ENCODE peak calls at places on chromosomes 6 and 20, in nine cellular contexts. One of them, this sample, is unnamed.

GRCh38 chr20:59692139-59692538 is 87.8 kb downstream of the PHACTR3 start:
- DNase-seq in aorta: no peak
- DNase-seq in activated CD4-positive, alpha-beta T cell treated with anti-CD3 and anti-CD28 coated beads, Interleukin-2, amount 50 U/mL, for 1 hour: no peak
- DNase-seq in NCI-H1417: no peak
- DNase-seq in A172: no peak
- DNase-seq in substantia nigra: no peak
- DNase-seq in activated CD4-positive, CD25-positive, alpha-beta regulatory T cell: no peak
- DNase-seq in CD4-positive, CD25-positive, alpha-beta regulatory T cell: no peak
- DNase-seq in WTC11: no peak
- DNase-seq in this sample: no peak

GRCh38 chr6:75196051-75196743 is 9.7 kb downstream of the COL12A1 start:
- DNase-seq in aorta: no peak
- DNase-seq in WTC11: no peak
- DNase-seq in substantia nigra: no peak
- DNase-seq in CD4-positive, CD25-positive, alpha-beta regulatory T cell: no peak
- DNase-seq in activated CD4-positive, CD25-positive, alpha-beta regulatory T cell: no peak
- DNase-seq in activated CD4-positive, alpha-beta T cell treated with anti-CD3 and anti-CD28 coated beads, Interleukin-2, amount 50 U/mL, for 1 hour: no peak
- DNase-seq in NCI-H1417: no peak
- DNase-seq in A172: peak; percentile 21
- DNase-seq in this sample: no peak

GRCh38 chr6:53330137-53330536 is 18.6 kb downstream of the ELOVL5 start:
- DNase-seq in A172: no peak
- DNase-seq in NCI-H1417: no peak
- DNase-seq in activated CD4-positive, alpha-beta T cell treated with anti-CD3 and anti-CD28 coated beads, Interleukin-2, amount 50 U/mL, for 1 hour: no peak
- DNase-seq in activated CD4-positive, CD25-positive, alpha-beta regulatory T cell: no peak
- DNase-seq in aorta: no peak
- DNase-seq in WTC11: no peak
- DNase-seq in CD4-positive, CD25-positive, alpha-beta regulatory T cell: no peak
- DNase-seq in substantia nigra: no peak
- DNase-seq in this sample: no peak

GRCh38 chr20:13336308-13337089 is 115.4 kb downstream of the ISM1 start:
- DNase-seq in CD4-positive, CD25-positive, alpha-beta regulatory T cell: no peak
- DNase-seq in substantia nigra: no peak
- DNase-seq in NCI-H1417: no peak
- DNase-seq in activated CD4-positive, CD25-positive, alpha-beta regulatory T cell: no peak
- DNase-seq in aorta: no peak
- DNase-seq in WTC11: no peak
- DNase-seq in A172: peak; percentile 4
- DNase-seq in activated CD4-positive, alpha-beta T cell treated with anti-CD3 and anti-CD28 coated beads, Interleukin-2, amount 50 U/mL, for 1 hour: no peak
- DNase-seq in this sample: no peak

GRCh38 chr20:1163105-1163504 is 21.7 kb downstream of the TMEM74B start:
- DNase-seq in A172: no peak
- DNase-seq in aorta: no peak
- DNase-seq in NCI-H1417: no peak
- DNase-seq in activated CD4-positive, alpha-beta T cell treated with anti-CD3 and anti-CD28 coated beads, Interleukin-2, amount 50 U/mL, for 1 hour: no peak
- DNase-seq in CD4-positive, CD25-positive, alpha-beta regulatory T cell: no peak
- DNase-seq in WTC11: no peak
- DNase-seq in substantia nigra: no peak
- DNase-seq in activated CD4-positive, CD25-positive, alpha-beta regulatory T cell: no peak
- DNase-seq in this sample: no peak

GRCh38 chr6:35496851-35497570 is at the start of gene TEAD3:
- DNase-seq in WTC11: peak; percentile 89
- DNase-seq in substantia nigra: no peak
- DNase-seq in NCI-H1417: no peak
- DNase-seq in activated CD4-positive, alpha-beta T cell treated with anti-CD3 and anti-CD28 coated beads, Interleukin-2, amount 50 U/mL, for 1 hour: peak; percentile 31
- DNase-seq in A172: peak; percentile 34
- DNase-seq in aorta: no peak
- DNase-seq in CD4-positive, CD25-positive, alpha-beta regulatory T cell: peak; percentile 52
- DNase-seq in activated CD4-positive, CD25-positive, alpha-beta regulatory T cell: peak; percentile 26
- DNase-seq in this sample: peak; percentile 45

GRCh38 chr6:105994522-105995402 is 91.4 kb upstream of the PRDM1 start:
- DNase-seq in activated CD4-positive, alpha-beta T cell treated with anti-CD3 and anti-CD28 coated beads, Interleukin-2, amount 50 U/mL, for 1 hour: peak; percentile 36
- DNase-seq in CD4-positive, CD25-positive, alpha-beta regulatory T cell: peak; percentile 42
- DNase-seq in WTC11: peak; percentile 65
- DNase-seq in substantia nigra: no peak
- DNase-seq in NCI-H1417: no peak
- DNase-seq in activated CD4-positive, CD25-positive, alpha-beta regulatory T cell: peak; percentile 7
- DNase-seq in aorta: peak; percentile 78
- DNase-seq in A172: peak; percentile 10
- DNase-seq in this sample: no peak

GRCh38 chr20:1802385-1803215 is 92.6 kb upstream of the SIRPA start:
- DNase-seq in aorta: peak; percentile 87
- DNase-seq in substantia nigra: peak; percentile 46
- DNase-seq in NCI-H1417: no peak
- DNase-seq in WTC11: peak; percentile 79
- DNase-seq in CD4-positive, CD25-positive, alpha-beta regulatory T cell: no peak
- DNase-seq in activated CD4-positive, CD25-positive, alpha-beta regulatory T cell: no peak
- DNase-seq in A172: no peak
- DNase-seq in activated CD4-positive, alpha-beta T cell treated with anti-CD3 and anti-CD28 coated beads, Interleukin-2, amount 50 U/mL, for 1 hour: peak; percentile 12
- DNase-seq in this sample: peak; percentile 22

GRCh38 chr6:118668761-118669411 is 17.5 kb upstream of the CEP85L start:
- DNase-seq in NCI-H1417: no peak
- DNase-seq in activated CD4-positive, alpha-beta T cell treated with anti-CD3 and anti-CD28 coated beads, Interleukin-2, amount 50 U/mL, for 1 hour: no peak
- DNase-seq in substantia nigra: no peak
- DNase-seq in aorta: no peak
- DNase-seq in A172: peak; percentile 17
- DNase-seq in CD4-positive, CD25-positive, alpha-beta regulatory T cell: no peak
- DNase-seq in activated CD4-positive, CD25-positive, alpha-beta regulatory T cell: no peak
- DNase-seq in WTC11: no peak
- DNase-seq in this sample: no peak

GRCh38 chr6:109318328-109318876 is 63.9 kb downstream of the CD164 start:
- DNase-seq in activated CD4-positive, CD25-positive, alpha-beta regulatory T cell: no peak
- DNase-seq in WTC11: no peak
- DNase-seq in A172: no peak
- DNase-seq in activated CD4-positive, alpha-beta T cell treated with anti-CD3 and anti-CD28 coated beads, Interleukin-2, amount 50 U/mL, for 1 hour: no peak
- DNase-seq in aorta: no peak
- DNase-seq in NCI-H1417: peak; percentile 63
- DNase-seq in CD4-positive, CD25-positive, alpha-beta regulatory T cell: no peak
- DNase-seq in substantia nigra: peak; percentile 35
- DNase-seq in this sample: no peak

GRCh38 chr6:42118162-42119001 is 24.0 kb downstream of the C6orf132 start:
- DNase-seq in A172: peak; percentile 64
- DNase-seq in NCI-H1417: no peak
- DNase-seq in activated CD4-positive, CD25-positive, alpha-beta regulatory T cell: no peak
- DNase-seq in aorta: peak; percentile 70
- DNase-seq in CD4-positive, CD25-positive, alpha-beta regulatory T cell: no peak
- DNase-seq in substantia nigra: no peak
- DNase-seq in activated CD4-positive, alpha-beta T cell treated with anti-CD3 and anti-CD28 coated beads, Interleukin-2, amount 50 U/mL, for 1 hour: no peak
- DNase-seq in WTC11: no peak
- DNase-seq in this sample: no peak

GRCh38 chr6:128438311-128438916 is 82.0 kb downstream of the PTPRK start:
- DNase-seq in NCI-H1417: no peak
- DNase-seq in activated CD4-positive, alpha-beta T cell treated with anti-CD3 and anti-CD28 coated beads, Interleukin-2, amount 50 U/mL, for 1 hour: no peak
- DNase-seq in substantia nigra: no peak
- DNase-seq in WTC11: no peak
- DNase-seq in A172: no peak
- DNase-seq in aorta: no peak
- DNase-seq in activated CD4-positive, CD25-positive, alpha-beta regulatory T cell: no peak
- DNase-seq in CD4-positive, CD25-positive, alpha-beta regulatory T cell: no peak
- DNase-seq in this sample: no peak

GRCh38 chr6:149337330-149337729 is 19.8 kb downstream of the TAB2 start:
- DNase-seq in CD4-positive, CD25-positive, alpha-beta regulatory T cell: no peak
- DNase-seq in activated CD4-positive, CD25-positive, alpha-beta regulatory T cell: no peak
- DNase-seq in aorta: no peak
- DNase-seq in activated CD4-positive, alpha-beta T cell treated with anti-CD3 and anti-CD28 coated beads, Interleukin-2, amount 50 U/mL, for 1 hour: no peak
- DNase-seq in substantia nigra: no peak
- DNase-seq in A172: no peak
- DNase-seq in WTC11: no peak
- DNase-seq in NCI-H1417: no peak
- DNase-seq in this sample: no peak

GRCh38 chr6:104984831-104985230 is 27.9 kb downstream of the LIN28B start:
- DNase-seq in substantia nigra: no peak
- DNase-seq in WTC11: no peak
- DNase-seq in aorta: no peak
- DNase-seq in NCI-H1417: no peak
- DNase-seq in activated CD4-positive, alpha-beta T cell treated with anti-CD3 and anti-CD28 coated beads, Interleukin-2, amount 50 U/mL, for 1 hour: no peak
- DNase-seq in activated CD4-positive, CD25-positive, alpha-beta regulatory T cell: no peak
- DNase-seq in A172: no peak
- DNase-seq in CD4-positive, CD25-positive, alpha-beta regulatory T cell: no peak
- DNase-seq in this sample: no peak

GRCh38 chr6:66489269-66489987 is 782.4 kb upstream of the EYS start:
- DNase-seq in substantia nigra: no peak
- DNase-seq in WTC11: no peak
- DNase-seq in activated CD4-positive, alpha-beta T cell treated with anti-CD3 and anti-CD28 coated beads, Interleukin-2, amount 50 U/mL, for 1 hour: no peak
- DNase-seq in activated CD4-positive, CD25-positive, alpha-beta regulatory T cell: no peak
- DNase-seq in CD4-positive, CD25-positive, alpha-beta regulatory T cell: no peak
- DNase-seq in A172: no peak
- DNase-seq in aorta: no peak
- DNase-seq in NCI-H1417: no peak
- DNase-seq in this sample: no peak

GRCh38 chr6:36130672-36131516 is 581 bp downstream of the MAPK13 start:
- DNase-seq in NCI-H1417: peak; percentile 49
- DNase-seq in aorta: no peak
- DNase-seq in substantia nigra: no peak
- DNase-seq in WTC11: peak; percentile 43
- DNase-seq in activated CD4-positive, CD25-positive, alpha-beta regulatory T cell: peak; percentile 23
- DNase-seq in CD4-positive, CD25-positive, alpha-beta regulatory T cell: peak; percentile 48
- DNase-seq in activated CD4-positive, alpha-beta T cell treated with anti-CD3 and anti-CD28 coated beads, Interleukin-2, amount 50 U/mL, for 1 hour: peak; percentile 48
- DNase-seq in A172: no peak
- DNase-seq in this sample: peak; percentile 62

GRCh38 chr20:33072813-33073212 is 6.6 kb upstream of the BPIFB4 start:
- DNase-seq in substantia nigra: no peak
- DNase-seq in CD4-positive, CD25-positive, alpha-beta regulatory T cell: no peak
- DNase-seq in NCI-H1417: no peak
- DNase-seq in aorta: no peak
- DNase-seq in WTC11: no peak
- DNase-seq in activated CD4-positive, CD25-positive, alpha-beta regulatory T cell: no peak
- DNase-seq in activated CD4-positive, alpha-beta T cell treated with anti-CD3 and anti-CD28 coated beads, Interleukin-2, amount 50 U/mL, for 1 hour: no peak
- DNase-seq in A172: no peak
- DNase-seq in this sample: no peak

GRCh38 chr6:108365488-108365887 is 70.6 kb downstream of the AFG1L start:
- DNase-seq in CD4-positive, CD25-positive, alpha-beta regulatory T cell: no peak
- DNase-seq in NCI-H1417: no peak
- DNase-seq in substantia nigra: no peak
- DNase-seq in A172: no peak
- DNase-seq in activated CD4-positive, alpha-beta T cell treated with anti-CD3 and anti-CD28 coated beads, Interleukin-2, amount 50 U/mL, for 1 hour: no peak
- DNase-seq in WTC11: no peak
- DNase-seq in aorta: no peak
- DNase-seq in activated CD4-positive, CD25-positive, alpha-beta regulatory T cell: no peak
- DNase-seq in this sample: no peak

GRCh38 chr6:99790679-99791078 is 184.0 kb downstream of the PRDM13 start:
- DNase-seq in aorta: no peak
- DNase-seq in CD4-positive, CD25-positive, alpha-beta regulatory T cell: no peak
- DNase-seq in activated CD4-positive, CD25-positive, alpha-beta regulatory T cell: no peak
- DNase-seq in WTC11: no peak
- DNase-seq in substantia nigra: no peak
- DNase-seq in NCI-H1417: no peak
- DNase-seq in activated CD4-positive, alpha-beta T cell treated with anti-CD3 and anti-CD28 coated beads, Interleukin-2, amount 50 U/mL, for 1 hour: no peak
- DNase-seq in A172: no peak
- DNase-seq in this sample: no peak

GRCh38 chr20:24149881-24150307 is 161.3 kb upstream of the GGTLC1 start:
- DNase-seq in substantia nigra: no peak
- DNase-seq in NCI-H1417: no peak
- DNase-seq in WTC11: peak; percentile 73
- DNase-seq in aorta: no peak
- DNase-seq in A172: no peak
- DNase-seq in activated CD4-positive, alpha-beta T cell treated with anti-CD3 and anti-CD28 coated beads, Interleukin-2, amount 50 U/mL, for 1 hour: no peak
- DNase-seq in activated CD4-positive, CD25-positive, alpha-beta regulatory T cell: no peak
- DNase-seq in CD4-positive, CD25-positive, alpha-beta regulatory T cell: no peak
- DNase-seq in this sample: no peak

GRCh38 chr6:142728910-142729481 is 216.0 kb downstream of the HIVEP2 start:
- DNase-seq in NCI-H1417: no peak
- DNase-seq in CD4-positive, CD25-positive, alpha-beta regulatory T cell: no peak
- DNase-seq in A172: peak; percentile 21
- DNase-seq in substantia nigra: no peak
- DNase-seq in aorta: no peak
- DNase-seq in activated CD4-positive, alpha-beta T cell treated with anti-CD3 and anti-CD28 coated beads, Interleukin-2, amount 50 U/mL, for 1 hour: no peak
- DNase-seq in WTC11: no peak
- DNase-seq in activated CD4-positive, CD25-positive, alpha-beta regulatory T cell: no peak
- DNase-seq in this sample: no peak

GRCh38 chr20:32524871-32525501 is 60.1 kb downstream of the NOL4L start:
- DNase-seq in NCI-H1417: no peak
- DNase-seq in activated CD4-positive, alpha-beta T cell treated with anti-CD3 and anti-CD28 coated beads, Interleukin-2, amount 50 U/mL, for 1 hour: no peak
- DNase-seq in aorta: peak; percentile 92
- DNase-seq in activated CD4-positive, CD25-positive, alpha-beta regulatory T cell: no peak
- DNase-seq in WTC11: no peak
- DNase-seq in A172: peak; percentile 37
- DNase-seq in CD4-positive, CD25-positive, alpha-beta regulatory T cell: no peak
- DNase-seq in substantia nigra: no peak
- DNase-seq in this sample: no peak

GRCh38 chr6:110389689-110390382 is 25.5 kb downstream of the DDO start:
- DNase-seq in activated CD4-positive, alpha-beta T cell treated with anti-CD3 and anti-CD28 coated beads, Interleukin-2, amount 50 U/mL, for 1 hour: no peak
- DNase-seq in A172: no peak
- DNase-seq in aorta: no peak
- DNase-seq in NCI-H1417: no peak
- DNase-seq in activated CD4-positive, CD25-positive, alpha-beta regulatory T cell: no peak
- DNase-seq in WTC11: no peak
- DNase-seq in CD4-positive, CD25-positive, alpha-beta regulatory T cell: no peak
- DNase-seq in substantia nigra: no peak
- DNase-seq in this sample: no peak